ENCODE peak calls at places on chromosomes 4 and X, in seven cellular contexts. U, E, Q, K, Y, T and W are unnamed samples.

GRCh38 chrX:110741213-110741796 is 54.3 kb downstream of the CHRDL1 start:
- DNase-seq in U (no peak), Q (no peak), K (no peak), E (peak), T (peak), Y (peak), W (peak)

GRCh38 chrX:53379747-53380146 is 42.7 kb downstream of the SMC1A start:
- DNase-seq in U (no peak), E (no peak), Q (no peak), Y (no peak), T (no peak), K (no peak), W (no peak)

GRCh38 chr4:119207051-119207450 is 5.5 kb upstream of the USP53 start:
- DNase-seq in Q (no peak), E (no peak), Y (peak), U (no peak), T (no peak), K (no peak), W (no peak)

GRCh38 chr4:152778656-152779512 is 646 bp downstream of the TIGD4 start:
- DNase-seq in Q (peak), E (peak), Y (peak), U (no peak), K (no peak), T (peak), W (no peak)

GRCh38 chrX:13110427-13111324 is 66.3 kb upstream of the FAM9C start:
- DNase-seq in U (no peak), K (peak), T (peak), E (peak), Y (peak), Q (no peak), W (peak)

GRCh38 chrX:115616943-115617563 is 56.1 kb downstream of the PLS3 start:
- DNase-seq in U (no peak), Y (peak), T (peak), Q (no peak), E (peak), K (peak), W (peak)

GRCh38 chr4:165765053-165765452 is 108.0 kb upstream of the TLL1 start:
- DNase-seq in E (peak), T (no peak), Y (no peak), Q (no peak), K (no peak), U (no peak), W (no peak)

GRCh38 chr4:23235613-23236390 is 543.1 kb downstream of the GBA3 start:
- DNase-seq in K (no peak), Q (no peak), Y (no peak), E (no peak), T (no peak), U (no peak), W (no peak)

GRCh38 chr4:10416441-10416840 is 40.8 kb downstream of the ZNF518B start:
- DNase-seq in Y (no peak), U (no peak), Q (no peak), T (no peak), E (no peak), K (no peak), W (no peak)

GRCh38 chrX:74423289-74423985 is 2.1 kb downstream of the SLC16A2 start:
- DNase-seq in Y (no peak), T (no peak), E (no peak), K (no peak), U (no peak), Q (no peak), W (no peak)

GRCh38 chr4:14446311-14446710 is 556.0 kb upstream of the CPEB2 start:
- DNase-seq in Y (peak), K (no peak), E (no peak), U (no peak), Q (no peak), T (no peak), W (no peak)

GRCh38 chrX:130682990-130683389 is 220.0 kb downstream of the ENOX2 start:
- DNase-seq in Y (peak), K (no peak), U (no peak), Q (no peak), E (no peak), T (peak), W (no peak)

GRCh38 chr4:164977243-164978164 is at the start of gene TRIM61:
- DNase-seq in Q (peak), U (peak), T (no peak), Y (peak), K (no peak), E (no peak), W (peak)

GRCh38 chr4:150972592-150972991 is 42.5 kb downstream of the LRBA start:
- DNase-seq in E (no peak), Q (no peak), T (no peak), U (no peak), Y (no peak), K (no peak), W (no peak)

GRCh38 chrX:47181301-47181700 is 12.3 kb upstream of the UBA1 start:
- DNase-seq in Y (no peak), U (no peak), K (no peak), T (no peak), E (no peak), Q (no peak), W (no peak)

GRCh38 chr4:68326146-68326545 is 23.7 kb downstream of the YTHDC1 start:
- DNase-seq in Y (no peak), K (no peak), E (no peak), T (no peak), Q (no peak), U (no peak), W (no peak)

GRCh38 chr4:93828332-93828829 is at the start of gene ATOH1:
- DNase-seq in Q (no peak), K (peak), U (no peak), Y (no peak), T (peak), E (peak), W (peak)

GRCh38 chr4:98710831-98711230 is 52.4 kb upstream of the TSPAN5 start:
- DNase-seq in T (no peak), K (no peak), Y (peak), Q (no peak), U (no peak), E (no peak), W (no peak)

GRCh38 chr4:127479031-127479622 is 153.6 kb upstream of the INTU start:
- DNase-seq in T (peak), U (no peak), Q (no peak), E (peak), Y (peak), K (peak), W (no peak)

GRCh38 chr4:766559-767283 is 59.2 kb downstream of the CPLX1 start:
- DNase-seq in E (no peak), Q (no peak), Y (no peak), K (no peak), U (no peak), T (no peak), W (no peak)

GRCh38 chr4:133711817-133712216 is 489.8 kb downstream of the PABPC4L start:
- DNase-seq in U (no peak), E (peak), Y (peak), Q (no peak), K (no peak), T (peak), W (no peak)

GRCh38 chr4:72375050-72375736 is 193.8 kb downstream of the ADAMTS3 start:
- DNase-seq in K (no peak), T (peak), U (no peak), Q (no peak), Y (peak), E (peak), W (peak)

GRCh38 chr4:41524446-41524845 is 13.5 kb upstream of the LIMCH1 start:
- DNase-seq in Y (no peak), T (no peak), U (no peak), E (no peak), K (no peak), Q (no peak), W (no peak)